ENCODE peak calls at places on chromosomes 6 and 20, in nine cellular contexts. R is IMR-90, H is PC-3, W is MM.1S, L is SK-N-SH, G is neuronal stem cell, K is fibroblast of lung, I is H9, A is HCT116. O is an unnamed sample.
A peak's percentile ranks its signal among the peaks of the same experiment; 100 is the strongest.

GRCh38 chr6:15776458-15776980 is 113.7 kb upstream of the DTNBP1 start:
- DNase-seq in A (no peak), K (no peak), W (no peak), L (no peak), H (peak; percentile 34), I (no peak), R (no peak), G (no peak), O (no peak)

GRCh38 chr6:53795702-53796450 is 1.1 kb downstream of the LRRC1 start:
- DNase-seq in R (peak; percentile 28), L (peak; percentile 30), G (peak; percentile 40), A (no peak), K (peak; percentile 47), H (peak; percentile 43), W (peak; percentile 36), I (no peak), O (peak; percentile 58)

GRCh38 chr6:45644720-45645119 is 267.0 kb upstream of the SUPT3H start:
- DNase-seq in A (no peak), I (no peak), L (no peak), G (no peak), H (no peak), K (no peak), R (no peak), W (no peak), O (no peak)

GRCh38 chr6:27867941-27868705 is 44.1 kb downstream of the OR2B2 start:
- DNase-seq in W (no peak), G (no peak), I (no peak), A (no peak), K (peak; percentile 6), R (peak; percentile 8), H (no peak), L (no peak), O (no peak)

GRCh38 chr6:1491920-1492319 is 102.5 kb downstream of the FOXF2 start:
- DNase-seq in L (no peak), I (no peak), G (no peak), K (no peak), W (no peak), A (no peak), H (no peak), R (no peak), O (no peak)

GRCh38 chr20:17663486-17663885 is 18.6 kb downstream of the RRBP1 start:
- DNase-seq in L (no peak), K (peak; percentile 59), I (no peak), W (no peak), R (peak; percentile 42), G (no peak), H (no peak), A (no peak), O (no peak)

GRCh38 chr6:16102208-16102607 is 26.7 kb upstream of the MYLIP start:
- DNase-seq in R (no peak), G (peak; percentile 35), L (no peak), I (no peak), W (no peak), A (no peak), H (no peak), K (no peak), O (no peak)

GRCh38 chr20:36604952-36605308 is 649 bp upstream of the RAB5IF start:
- DNase-seq in L (peak; percentile 26), A (peak; percentile 31), I (no peak), H (no peak), G (no peak), W (peak; percentile 72), K (no peak), R (no peak), O (no peak)

GRCh38 chr20:46083531-46084061 is 6.2 kb downstream of the NCOA5 start:
- DNase-seq in W (no peak), R (no peak), G (no peak), A (no peak), I (no peak), L (no peak), H (no peak), K (no peak), O (no peak)

GRCh38 chr6:36610041-36610440 is 15.9 kb downstream of the SRSF3 start:
- DNase-seq in I (no peak), R (no peak), W (no peak), A (no peak), K (no peak), H (no peak), G (no peak), L (no peak), O (no peak)

GRCh38 chr20:1809121-1809520 is 86.1 kb upstream of the SIRPA start:
- DNase-seq in A (no peak), K (peak; percentile 96), H (peak; percentile 94), G (no peak), L (no peak), R (peak; percentile 92), W (no peak), I (no peak), O (peak; percentile 96)

GRCh38 chr6:90271831-90272230 is 24.8 kb downstream of the BACH2 start:
- DNase-seq in W (no peak), A (no peak), G (no peak), H (no peak), R (no peak), I (no peak), L (no peak), K (no peak), O (no peak)
- H3K4me1 ChIP-seq in W (peaks cover 21% of the 10 kb centered on the region), A (no peaks in the 10 kb centered on the region), G (no peaks in the 10 kb centered on the region), H (peaks cover 8% of the 10 kb centered on the region), R (no peaks in the 10 kb centered on the region), I (no peaks in the 10 kb centered on the region), L (no peaks in the 10 kb centered on the region), K (no peaks in the 10 kb centered on the region), O (no peaks in the 10 kb centered on the region)

GRCh38 chr6:150667977-150668716 is 68.5 kb downstream of the PLEKHG1 start:
- DNase-seq in H (peak; percentile 69), W (peak; percentile 25), L (no peak), I (no peak), G (peak; percentile 80), K (peak; percentile 91), A (peak; percentile 75), R (peak; percentile 58), O (peak; percentile 93)
- H3K4me2 ChIP-seq in H (no peak overlapping the region), W (no peak overlapping the region), L (no peak overlapping the region), I (no peak overlapping the region), G (no peak overlapping the region), K (no peak overlapping the region), A (peak overlapping the region; percentile 43), R (no peak overlapping the region), O (peak overlapping the region; percentile 58)

DNA sequence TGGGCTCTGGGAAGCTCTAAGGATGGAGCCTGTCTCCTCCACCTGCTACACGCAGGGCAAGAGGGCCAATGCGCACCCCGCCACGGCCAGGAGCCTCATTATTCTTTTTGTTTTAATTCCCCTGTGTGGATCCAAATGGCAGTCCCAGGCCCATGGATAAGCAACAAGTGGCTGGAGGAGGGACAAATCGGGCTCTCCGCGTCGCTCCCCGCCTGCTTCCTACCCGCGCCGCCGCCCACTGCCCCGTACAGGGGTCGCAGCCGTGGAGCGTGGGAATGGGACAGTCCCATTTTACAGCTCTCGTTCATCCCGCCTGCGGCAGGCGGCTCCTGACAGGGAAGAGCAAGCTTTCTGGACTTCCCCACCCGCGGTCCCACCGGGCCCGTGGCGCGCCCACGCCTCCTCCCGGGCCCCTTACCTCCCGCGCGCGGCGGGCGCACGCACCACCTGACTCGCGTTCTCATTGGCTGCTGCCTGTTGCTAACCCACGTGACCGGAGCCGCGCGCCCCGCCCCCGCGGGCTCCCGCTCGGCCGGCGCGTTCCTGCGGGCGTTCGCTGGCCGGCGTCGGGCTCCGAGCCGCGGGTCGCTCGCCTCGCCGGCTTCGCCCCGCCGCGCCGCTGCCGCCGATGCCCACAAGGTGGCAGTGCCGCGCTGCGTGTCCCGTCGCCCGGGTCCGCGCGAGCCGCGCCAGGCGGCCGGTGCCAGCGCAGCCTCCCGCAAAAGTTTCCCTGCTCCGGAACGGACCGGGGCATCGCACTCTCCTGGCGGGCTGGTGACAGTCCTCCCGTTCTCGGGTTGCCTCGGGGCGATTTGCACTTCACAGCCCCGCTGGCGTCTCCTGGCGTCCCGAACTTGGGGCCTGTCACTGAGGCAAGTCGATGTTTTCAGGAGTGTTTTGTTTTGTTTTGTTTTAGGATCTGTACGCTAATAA is 93.4 kb downstream of the CD83 start:
- DNase-seq in I (peak; percentile 93), A (peak; percentile 72), K (peak; percentile 84), W (peak; percentile 93), H (peak; percentile 94), G (peak; percentile 89), L (peak; percentile 98), R (peak; percentile 90), O (peak; percentile 83)
- H3K4me1 ChIP-seq in I (peaks cover 2% of the 10 kb centered on the region), A (peaks cover 25% of the 10 kb centered on the region), K (no peaks in the 10 kb centered on the region), W (peaks cover 6% of the 10 kb centered on the region), H (peaks cover 20% of the 10 kb centered on the region), G (peaks cover 14% of the 10 kb centered on the region), L (peaks cover 16% of the 10 kb centered on the region), R (peaks cover 6% of the 10 kb centered on the region), O (peaks cover 21% of the 10 kb centered on the region)

DNA sequence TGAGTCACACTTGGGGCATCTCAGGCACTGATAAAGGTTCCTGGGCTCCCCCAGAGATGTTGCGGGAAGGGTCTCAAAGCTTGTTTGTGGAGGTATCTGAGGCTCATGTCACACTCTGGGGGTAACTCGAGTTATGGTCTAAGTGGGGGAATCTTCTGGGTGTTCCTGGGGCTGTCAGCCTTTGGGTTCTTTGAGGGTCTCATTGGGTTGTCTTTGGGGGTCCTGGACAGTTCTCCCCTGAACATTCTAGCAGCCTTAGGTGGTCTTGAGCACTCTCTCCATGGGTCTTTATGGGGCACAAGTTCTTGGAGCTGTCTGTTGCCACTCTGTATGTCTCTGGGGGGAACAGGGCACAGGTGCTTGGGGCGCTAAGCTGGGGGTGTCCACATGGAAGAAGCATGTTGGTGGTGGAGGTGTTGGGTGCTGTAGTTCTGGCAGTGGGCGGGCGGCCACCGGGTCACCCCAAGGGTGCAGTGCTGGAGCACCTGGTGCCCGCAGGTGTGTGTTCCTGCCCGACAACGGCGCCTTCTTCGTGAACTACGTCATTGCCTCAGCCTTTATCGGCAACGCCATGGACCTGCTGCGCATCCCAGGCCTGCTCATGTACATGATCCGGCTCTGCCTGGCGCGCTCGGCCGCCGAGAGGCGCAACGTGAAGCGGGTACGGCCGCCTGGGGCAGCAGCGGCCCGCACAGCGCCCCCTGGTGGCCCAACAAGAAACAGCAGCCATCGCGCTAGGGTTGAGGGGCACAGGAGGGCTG is 7.1 kb upstream of the CAPN11 start:
- DNase-seq in I (peak; percentile 85), L (peak; percentile 93), R (peak; percentile 62), A (peak; percentile 41), W (peak; percentile 64), H (peak; percentile 70), K (peak; percentile 46), G (peak; percentile 73), O (peak; percentile 48)
- H3K4me2 ChIP-seq in I (no peak overlapping the region), L (no peak overlapping the region), R (no peak overlapping the region), A (peak overlapping the region; percentile 35), W (peak overlapping the region; percentile 25), H (no peak overlapping the region), K (no peak overlapping the region), G (no peak overlapping the region), O (no peak overlapping the region)

DNA sequence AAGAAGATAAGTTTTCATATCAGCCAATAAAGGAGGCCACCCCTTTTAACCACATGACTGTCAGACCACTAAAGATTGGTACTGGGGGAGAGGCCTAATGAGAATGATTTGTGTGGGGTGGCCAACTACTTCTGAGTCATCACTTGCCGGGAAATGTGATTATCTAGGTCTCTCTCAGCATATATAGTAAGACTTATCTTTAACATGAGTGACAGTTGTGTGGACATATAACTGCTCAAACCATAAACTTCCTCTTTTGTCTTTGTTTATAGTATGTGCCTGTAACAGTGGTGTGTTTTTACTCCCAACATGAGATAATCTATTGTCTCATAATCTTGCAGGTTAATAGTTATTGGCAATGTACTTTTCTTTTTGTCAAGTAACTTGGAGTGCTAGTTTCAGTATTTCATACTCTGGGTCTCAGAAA is 312.4 kb downstream of the CDKAL1 start:
- DNase-seq in I (no peak), G (no peak), A (no peak), H (peak; percentile 7), R (peak; percentile 46), L (no peak), W (no peak), K (peak; percentile 62), O (no peak)
- H3K4me1 ChIP-seq in I (peaks cover 2% of the 10 kb centered on the region), G (no peaks in the 10 kb centered on the region), A (no peaks in the 10 kb centered on the region), H (peaks cover 3% of the 10 kb centered on the region), R (peaks cover 2% of the 10 kb centered on the region), L (no peaks in the 10 kb centered on the region), W (no peaks in the 10 kb centered on the region), K (no peaks in the 10 kb centered on the region), O (no peaks in the 10 kb centered on the region)

O was measured in mammary epithelial cell.